ENCODE peak calls at places on chromosomes 6 and 20, in four cellular contexts. M is HCT116, Q is H1, T is K562. Y is an unnamed sample.

GRCh38 chr6:40325791-40326190 is 261.4 kb downstream of the LRFN2 start:
- DNase-seq in M (no peak), Q (no peak), T (peak), Y (no peak)

GRCh38 chr6:15247750-15248450 is 2.0 kb downstream of the JARID2 start:
- DNase-seq in M (no peak), Q (peak), T (peak), Y (peak)

GRCh38 chr6:38215651-38216319 is 396.3 kb downstream of the ZFAND3 start:
- DNase-seq in M (no peak), Q (no peak), T (no peak), Y (no peak)

GRCh38 chr6:324116-324728 is 31.9 kb downstream of the DUSP22 start:
- DNase-seq in M (no peak), Q (no peak), T (no peak), Y (no peak)

GRCh38 chr6:45626087-45626891 is 248.6 kb upstream of the SUPT3H start:
- DNase-seq in M (no peak), Q (no peak), T (no peak), Y (no peak)

GRCh38 chr20:53216856-53217576 is 244.9 kb downstream of the TSHZ2 start:
- DNase-seq in M (peak), Q (peak), T (peak), Y (peak)

GRCh38 chr6:21190701-21191588 is 402.6 kb upstream of the SOX4 start:
- DNase-seq in M (no peak), Q (no peak), T (no peak), Y (no peak)

GRCh38 chr6:159981171-159981571 is 12.3 kb downstream of the IGF2R start:
- DNase-seq in M (no peak), Q (no peak), T (no peak), Y (no peak)

GRCh38 chr20:3716195-3716834 is 3.9 kb upstream of the SIGLEC1 start:
- DNase-seq in M (peak), Q (peak), T (peak), Y (peak)

GRCh38 chr20:40333591-40333990 is 355.4 kb downstream of the MAFB start:
- DNase-seq in M (no peak), Q (no peak), T (no peak), Y (no peak)

GRCh38 chr6:75290136-75290535 is 5.5 kb upstream of the TMEM30A start:
- DNase-seq in M (no peak), Q (no peak), T (no peak), Y (no peak)

GRCh38 chr6:11785953-11786579 is 7.5 kb upstream of the ADTRP start:
- DNase-seq in M (no peak), Q (no peak), T (no peak), Y (no peak)

GRCh38 chr20:542777-543368 is 717 bp downstream of the CSNK2A1 start:
- DNase-seq in M (no peak), Q (no peak), T (no peak), Y (no peak)

GRCh38 chr6:91926827-91927226 is 1340.0 kb upstream of the MAP3K7 start:
- DNase-seq in M (no peak), Q (no peak), T (no peak), Y (no peak)

GRCh38 chr20:58892126-58892931 is 39.8 kb downstream of the GNAS start:
- DNase-seq in M (no peak), Q (peak), T (peak), Y (peak)

GRCh38 chr6:164085552-164086325 is 671.2 kb downstream of the QKI start:
- DNase-seq in M (no peak), Q (no peak), T (no peak), Y (no peak)

GRCh38 chr6:143401636-143402370 is 48.7 kb downstream of the ADAT2 start:
- DNase-seq in M (no peak), Q (no peak), T (no peak), Y (no peak)

GRCh38 chr6:125773387-125774341 is 17.1 kb upstream of the NCOA7 start:
- DNase-seq in M (no peak), Q (no peak), T (no peak), Y (no peak)

GRCh38 chr6:50825375-50826036 is 6.8 kb downstream of the TFAP2B start:
- DNase-seq in M (no peak), Q (no peak), T (peak), Y (no peak)

GRCh38 chr6:136607932-136608772 is 57.9 kb upstream of the MAP7 start:
- DNase-seq in M (peak), Q (peak), T (peak), Y (peak)

GRCh38 chr6:33417127-33417902 is 592 bp downstream of the CUTA start:
- DNase-seq in M (no peak), Q (no peak), T (no peak), Y (no peak)

GRCh38 chr20:43749734-43750294 is 23.0 kb upstream of the GTSF1L start:
- DNase-seq in M (peak), Q (peak), T (peak), Y (peak)

GRCh38 chr6:52576392-52577021 is 353 bp downstream of the TRAM2 start:
- DNase-seq in M (peak), Q (peak), T (peak), Y (peak)

GRCh38 chr6:134249412-134249758 is 68.5 kb downstream of the SGK1 start:
- DNase-seq in M (no peak), Q (no peak), T (no peak), Y (no peak)

GRCh38 chr6:2791124-2792050 is 26.2 kb downstream of the WRNIP1 start:
- DNase-seq in M (peak), Q (no peak), T (peak), Y (peak)

GRCh38 chr6:99349620-99350141 is at the start of gene FAXC:
- DNase-seq in M (peak), Q (peak), T (peak), Y (peak)

GRCh38 chr20:61738601-61739069 is 327.0 kb downstream of the TAF4 start:
- DNase-seq in M (no peak), Q (no peak), T (no peak), Y (no peak)
- TF ChIP-seq FOSL1 in M (no peak), Q (no peak), T (no peak), Y (no peak)

GRCh38 chr6:106097368-106098231 is 11.5 kb downstream of the PRDM1 start:
- DNase-seq in M (no peak), Q (no peak), T (no peak), Y (no peak)
- TF ChIP-seq FOSL1 in M (no peak), Q (no peak), T (peak), Y (no peak)

GRCh38 chr20:21396921-21397340 is 395 bp downstream of the NKX2-4 start:
- DNase-seq in M (no peak), Q (peak), T (no peak), Y (no peak)
- TF ChIP-seq FOSL1 in M (no peak), Q (no peak), T (no peak), Y (no peak)

GRCh38 chr6:25880601-25881000 is 6.6 kb upstream of the SLC17A3 start:
- DNase-seq in M (no peak), Q (no peak), T (no peak), Y (no peak)

GRCh38 chr6:25883536-25883935 is 9.5 kb upstream of the SLC17A3 start:
- DNase-seq in M (no peak), Q (no peak), T (no peak), Y (no peak)

GRCh38 chr6:25882066-25882496 is 8.0 kb upstream of the SLC17A3 start:
- DNase-seq in M (no peak), Q (peak), T (no peak), Y (no peak)

GRCh38 chr6:25886066-25886465 is 12.0 kb upstream of the SLC17A3 start:
- DNase-seq in M (no peak), Q (no peak), T (no peak), Y (no peak)

GRCh38 chr6:25883991-25884390 is 9.9 kb upstream of the SLC17A3 start:
- DNase-seq in M (no peak), Q (no peak), T (no peak), Y (peak)
- TF ChIP-seq FOSL1 in M (no peak), Q (no peak), T (no peak), Y (no peak)

GRCh38 chr6:114108119-114109002 is 137.4 kb upstream of the HDAC2 start:
- DNase-seq in M (peak), Q (peak), T (peak), Y (peak)
- TF ChIP-seq FOSL1 in M (no peak), Q (no peak), T (no peak), Y (no peak)

GRCh38 chr6:167702241-167702827 is 124.4 kb upstream of the AFDN start:
- DNase-seq in M (no peak), Q (no peak), T (no peak), Y (no peak)
- TF ChIP-seq FOSL1 in M (no peak), Q (no peak), T (no peak), Y (no peak)

GRCh38 chr6:166244353-166245045 is 63.7 kb downstream of the PRR18 start:
- DNase-seq in M (no peak), Q (no peak), T (no peak), Y (no peak)
- TF ChIP-seq FOSL1 in M (no peak), Q (no peak), T (no peak), Y (no peak)

GRCh38 chr20:25487306-25487705 is 79.8 kb downstream of the GINS1 start:
- DNase-seq in M (no peak), Q (no peak), T (no peak), Y (no peak)
- TF ChIP-seq FOSL1 in M (no peak), Q (no peak), T (no peak), Y (no peak)

Y was measured in HepG2.